ENCODE peak calls at places on chromosomes 3 and 15, in eight cellular contexts. One of them, this sample, is unnamed.

GRCh38 chr15:35311607-35312006 is 226.5 kb upstream of the NANOGP8 start:
- DNase-seq in kidney tubule cell: no peak
- DNase-seq in psoas muscle: no peak
- DNase-seq in Caco-2: no peak
- DNase-seq in WTC11: no peak
- DNase-seq in stimulated activated CD4-positive, alpha-beta T cell treated with anti-CD3 and anti-CD28 coated beads, Interleukin-4, amount 100 ng/mL, for 48 hours: no peak
- DNase-seq in A549: no peak
- DNase-seq in breast epithelium: no peak
- DNase-seq in this sample: no peak

GRCh38 chr3:120772081-120772480 is 29.5 kb downstream of the GTF2E1 start:
- DNase-seq in kidney tubule cell: peak
- DNase-seq in psoas muscle: no peak
- DNase-seq in Caco-2: no peak
- DNase-seq in WTC11: no peak
- DNase-seq in stimulated activated CD4-positive, alpha-beta T cell treated with anti-CD3 and anti-CD28 coated beads, Interleukin-4, amount 100 ng/mL, for 48 hours: no peak
- DNase-seq in A549: no peak
- DNase-seq in breast epithelium: no peak
- DNase-seq in this sample: no peak

GRCh38 chr15:73539726-73540125 is 93.5 kb downstream of the NPTN start:
- DNase-seq in kidney tubule cell: no peak
- DNase-seq in psoas muscle: no peak
- DNase-seq in Caco-2: no peak
- DNase-seq in WTC11: no peak
- DNase-seq in stimulated activated CD4-positive, alpha-beta T cell treated with anti-CD3 and anti-CD28 coated beads, Interleukin-4, amount 100 ng/mL, for 48 hours: no peak
- DNase-seq in A549: no peak
- DNase-seq in breast epithelium: no peak
- DNase-seq in this sample: no peak

GRCh38 chr15:49815506-49815905 is 194.7 kb downstream of the DTWD1 start:
- DNase-seq in kidney tubule cell: no peak
- DNase-seq in psoas muscle: no peak
- DNase-seq in Caco-2: no peak
- DNase-seq in WTC11: no peak
- DNase-seq in stimulated activated CD4-positive, alpha-beta T cell treated with anti-CD3 and anti-CD28 coated beads, Interleukin-4, amount 100 ng/mL, for 48 hours: no peak
- DNase-seq in A549: no peak
- DNase-seq in breast epithelium: no peak
- DNase-seq in this sample: no peak

GRCh38 chr3:194189243-194189791 is 53.4 kb downstream of the HES1 start:
- DNase-seq in kidney tubule cell: no peak
- DNase-seq in psoas muscle: no peak
- DNase-seq in Caco-2: no peak
- DNase-seq in WTC11: no peak
- DNase-seq in stimulated activated CD4-positive, alpha-beta T cell treated with anti-CD3 and anti-CD28 coated beads, Interleukin-4, amount 100 ng/mL, for 48 hours: no peak
- DNase-seq in A549: no peak
- DNase-seq in breast epithelium: no peak
- DNase-seq in this sample: no peak

GRCh38 chr15:29029651-29030195 is 143.9 kb downstream of the APBA2 start:
- DNase-seq in kidney tubule cell: no peak
- DNase-seq in psoas muscle: no peak
- DNase-seq in Caco-2: no peak
- DNase-seq in WTC11: no peak
- DNase-seq in stimulated activated CD4-positive, alpha-beta T cell treated with anti-CD3 and anti-CD28 coated beads, Interleukin-4, amount 100 ng/mL, for 48 hours: no peak
- DNase-seq in A549: no peak
- DNase-seq in breast epithelium: no peak
- DNase-seq in this sample: no peak

GRCh38 chr3:81198766-81199165 is 562.7 kb downstream of the GBE1 start:
- DNase-seq in kidney tubule cell: no peak
- DNase-seq in psoas muscle: no peak
- DNase-seq in Caco-2: no peak
- DNase-seq in WTC11: no peak
- DNase-seq in stimulated activated CD4-positive, alpha-beta T cell treated with anti-CD3 and anti-CD28 coated beads, Interleukin-4, amount 100 ng/mL, for 48 hours: no peak
- DNase-seq in A549: no peak
- DNase-seq in breast epithelium: no peak
- DNase-seq in this sample: no peak

GRCh38 chr3:39668420-39668819 is 141.0 kb upstream of the MYRIP start:
- DNase-seq in kidney tubule cell: peak
- DNase-seq in psoas muscle: no peak
- DNase-seq in Caco-2: peak
- DNase-seq in WTC11: no peak
- DNase-seq in stimulated activated CD4-positive, alpha-beta T cell treated with anti-CD3 and anti-CD28 coated beads, Interleukin-4, amount 100 ng/mL, for 48 hours: no peak
- DNase-seq in A549: peak
- DNase-seq in breast epithelium: no peak
- DNase-seq in this sample: no peak

GRCh38 chr3:14516738-14517345 is 23.3 kb downstream of the GRIP2 start:
- DNase-seq in kidney tubule cell: no peak
- DNase-seq in psoas muscle: no peak
- DNase-seq in Caco-2: no peak
- DNase-seq in WTC11: no peak
- DNase-seq in stimulated activated CD4-positive, alpha-beta T cell treated with anti-CD3 and anti-CD28 coated beads, Interleukin-4, amount 100 ng/mL, for 48 hours: no peak
- DNase-seq in A549: no peak
- DNase-seq in breast epithelium: peak
- DNase-seq in this sample: peak

GRCh38 chr3:114506622-114507300 is 212.9 kb downstream of the TIGIT start:
- DNase-seq in kidney tubule cell: no peak
- DNase-seq in psoas muscle: no peak
- DNase-seq in Caco-2: no peak
- DNase-seq in WTC11: no peak
- DNase-seq in stimulated activated CD4-positive, alpha-beta T cell treated with anti-CD3 and anti-CD28 coated beads, Interleukin-4, amount 100 ng/mL, for 48 hours: no peak
- DNase-seq in A549: no peak
- DNase-seq in breast epithelium: no peak
- DNase-seq in this sample: no peak

GRCh38 chr3:50237133-50237651 is 1.2 kb downstream of the GNAI2 start:
- DNase-seq in kidney tubule cell: peak
- DNase-seq in psoas muscle: peak
- DNase-seq in Caco-2: no peak
- DNase-seq in WTC11: peak
- DNase-seq in stimulated activated CD4-positive, alpha-beta T cell treated with anti-CD3 and anti-CD28 coated beads, Interleukin-4, amount 100 ng/mL, for 48 hours: no peak
- DNase-seq in A549: no peak
- DNase-seq in breast epithelium: no peak
- DNase-seq in this sample: peak

GRCh38 chr15:58985443-58985842 is 2.0 kb upstream of the RNF111 start:
- DNase-seq in kidney tubule cell: no peak
- DNase-seq in psoas muscle: peak
- DNase-seq in Caco-2: no peak
- DNase-seq in WTC11: peak
- DNase-seq in stimulated activated CD4-positive, alpha-beta T cell treated with anti-CD3 and anti-CD28 coated beads, Interleukin-4, amount 100 ng/mL, for 48 hours: no peak
- DNase-seq in A549: no peak
- DNase-seq in breast epithelium: no peak
- DNase-seq in this sample: peak

GRCh38 chr3:127689266-127689860 is 16.6 kb downstream of the ABTB1 start:
- DNase-seq in kidney tubule cell: no peak
- DNase-seq in psoas muscle: peak
- DNase-seq in Caco-2: no peak
- DNase-seq in WTC11: peak
- DNase-seq in stimulated activated CD4-positive, alpha-beta T cell treated with anti-CD3 and anti-CD28 coated beads, Interleukin-4, amount 100 ng/mL, for 48 hours: no peak
- DNase-seq in A549: no peak
- DNase-seq in breast epithelium: peak
- DNase-seq in this sample: peak

GRCh38 chr3:50953825-50954224 is 279.1 kb downstream of the DOCK3 start:
- DNase-seq in kidney tubule cell: no peak
- DNase-seq in psoas muscle: no peak
- DNase-seq in Caco-2: no peak
- DNase-seq in WTC11: no peak
- DNase-seq in stimulated activated CD4-positive, alpha-beta T cell treated with anti-CD3 and anti-CD28 coated beads, Interleukin-4, amount 100 ng/mL, for 48 hours: no peak
- DNase-seq in A549: no peak
- DNase-seq in breast epithelium: no peak
- DNase-seq in this sample: no peak

GRCh38 chr3:17577795-17578520 is 164.5 kb downstream of the TBC1D5 start:
- DNase-seq in kidney tubule cell: peak
- DNase-seq in psoas muscle: no peak
- DNase-seq in Caco-2: no peak
- DNase-seq in WTC11: no peak
- DNase-seq in stimulated activated CD4-positive, alpha-beta T cell treated with anti-CD3 and anti-CD28 coated beads, Interleukin-4, amount 100 ng/mL, for 48 hours: no peak
- DNase-seq in A549: no peak
- DNase-seq in breast epithelium: no peak
- DNase-seq in this sample: no peak

GRCh38 chr15:59191855-59192237 is 14.8 kb upstream of the LDHAL6B start:
- DNase-seq in kidney tubule cell: peak
- DNase-seq in psoas muscle: no peak
- DNase-seq in Caco-2: no peak
- DNase-seq in WTC11: no peak
- DNase-seq in stimulated activated CD4-positive, alpha-beta T cell treated with anti-CD3 and anti-CD28 coated beads, Interleukin-4, amount 100 ng/mL, for 48 hours: no peak
- DNase-seq in A549: peak
- DNase-seq in breast epithelium: no peak
- DNase-seq in this sample: no peak

GRCh38 chr3:9890249-9891071 is at the start of gene JAGN1:
- DNase-seq in kidney tubule cell: peak
- DNase-seq in psoas muscle: peak
- DNase-seq in Caco-2: peak
- DNase-seq in WTC11: peak
- DNase-seq in stimulated activated CD4-positive, alpha-beta T cell treated with anti-CD3 and anti-CD28 coated beads, Interleukin-4, amount 100 ng/mL, for 48 hours: peak
- DNase-seq in A549: peak
- DNase-seq in breast epithelium: peak
- DNase-seq in this sample: peak